ENCODE peak calls at places on chromosomes 16 and 17, in eight cellular contexts. One of them, this sample, is unnamed.

GRCh38 chr16:30184430-30185140 is 1.2 kb downstream of the CORO1A start:
- DNase-seq in amygdala: no peak
- DNase-seq in GM04504: no peak
- DNase-seq in colonic mucosa: peak; percentile 49
- DNase-seq in C1 segment of cervical spinal cord: no peak
- DNase-seq in cerebellar nuclear complex: no peak
- DNase-seq in OCI-LY7: peak; percentile 64
- DNase-seq in body of pancreas: peak; percentile 18
- DNase-seq in this sample: peak; percentile 59

GRCh38 chr17:74632196-74632540 is 8.6 kb upstream of the CD300E start:
- DNase-seq in amygdala: no peak
- DNase-seq in GM04504: no peak
- DNase-seq in colonic mucosa: no peak
- DNase-seq in C1 segment of cervical spinal cord: no peak
- DNase-seq in cerebellar nuclear complex: no peak
- DNase-seq in OCI-LY7: no peak
- DNase-seq in body of pancreas: no peak
- DNase-seq in this sample: peak; percentile 58

GRCh38 chr17:204427-205175 is 23.2 kb upstream of the DOC2B start:
- DNase-seq in amygdala: no peak
- DNase-seq in GM04504: no peak
- DNase-seq in colonic mucosa: no peak
- DNase-seq in C1 segment of cervical spinal cord: no peak
- DNase-seq in cerebellar nuclear complex: no peak
- DNase-seq in OCI-LY7: no peak
- DNase-seq in body of pancreas: peak; percentile 15
- DNase-seq in this sample: peak; percentile 48

GRCh38 chr16:23081675-23082119 is 67.6 kb downstream of the USP31 start:
- DNase-seq in amygdala: no peak
- DNase-seq in GM04504: peak; percentile 22
- DNase-seq in colonic mucosa: no peak
- DNase-seq in C1 segment of cervical spinal cord: no peak
- DNase-seq in cerebellar nuclear complex: no peak
- DNase-seq in OCI-LY7: no peak
- DNase-seq in body of pancreas: no peak
- DNase-seq in this sample: no peak

GRCh38 chr16:19683453-19684236 is 34.4 kb downstream of the KNOP1 start:
- DNase-seq in amygdala: no peak
- DNase-seq in GM04504: no peak
- DNase-seq in colonic mucosa: no peak
- DNase-seq in C1 segment of cervical spinal cord: no peak
- DNase-seq in cerebellar nuclear complex: no peak
- DNase-seq in OCI-LY7: no peak
- DNase-seq in body of pancreas: no peak
- DNase-seq in this sample: no peak

GRCh38 chr16:2008009-2008526 is 1.6 kb downstream of the ZNF598 start:
- DNase-seq in amygdala: no peak
- DNase-seq in GM04504: peak; percentile 74
- DNase-seq in colonic mucosa: peak; percentile 71
- DNase-seq in C1 segment of cervical spinal cord: no peak
- DNase-seq in cerebellar nuclear complex: no peak
- DNase-seq in OCI-LY7: peak; percentile 53
- DNase-seq in body of pancreas: peak; percentile 66
- DNase-seq in this sample: no peak

GRCh38 chr16:23491490-23492391 is 18.6 kb downstream of the GGA2 start:
- DNase-seq in amygdala: no peak
- DNase-seq in GM04504: peak; percentile 3
- DNase-seq in colonic mucosa: no peak
- DNase-seq in C1 segment of cervical spinal cord: no peak
- DNase-seq in cerebellar nuclear complex: no peak
- DNase-seq in OCI-LY7: no peak
- DNase-seq in body of pancreas: no peak
- DNase-seq in this sample: no peak

GRCh38 chr16:79601978-79602609 is 1.6 kb upstream of the MAF start:
- DNase-seq in amygdala: no peak
- DNase-seq in GM04504: peak; percentile 32
- DNase-seq in colonic mucosa: peak; percentile 91
- DNase-seq in C1 segment of cervical spinal cord: no peak
- DNase-seq in cerebellar nuclear complex: no peak
- DNase-seq in OCI-LY7: peak; percentile 60
- DNase-seq in body of pancreas: peak; percentile 85
- DNase-seq in this sample: peak; percentile 85

GRCh38 chr17:27810211-27810901 is 10.0 kb upstream of the NOS2 start:
- DNase-seq in amygdala: no peak
- DNase-seq in GM04504: no peak
- DNase-seq in colonic mucosa: no peak
- DNase-seq in C1 segment of cervical spinal cord: no peak
- DNase-seq in cerebellar nuclear complex: no peak
- DNase-seq in OCI-LY7: no peak
- DNase-seq in body of pancreas: no peak
- DNase-seq in this sample: no peak

GRCh38 chr17:38735161-38735997 is 5.2 kb downstream of the CISD3 start:
- DNase-seq in amygdala: no peak
- DNase-seq in GM04504: no peak
- DNase-seq in colonic mucosa: peak; percentile 69
- DNase-seq in C1 segment of cervical spinal cord: no peak
- DNase-seq in cerebellar nuclear complex: no peak
- DNase-seq in OCI-LY7: peak; percentile 67
- DNase-seq in body of pancreas: peak; percentile 69
- DNase-seq in this sample: peak; percentile 51

This sample was measured in G401.